ENCODE peak calls at places on chromosomes 13 and 19, in six cellular contexts. C is lung, I is AG09309, R is suprapubic skin, J is body of pancreas, Y is esophagus muscularis mucosa. F is an unnamed sample.
A peak's percentile ranks its signal among the peaks of the same experiment; 100 is the strongest.

GRCh38 chr13:25980255-25980654 is 71.6 kb downstream of the SHISA2 start:
- DNase-seq in C (no peak), I (no peak), R (no peak), J (no peak), Y (no peak), F (no peak)

GRCh38 chr19:47589824-47590223 is 16.9 kb upstream of the ZNF541 start:
- DNase-seq in C (no peak), I (no peak), R (no peak), J (no peak), Y (no peak), F (no peak)

GRCh38 chr19:19405919-19406877 is 723 bp downstream of the GATAD2A start:
- DNase-seq in C (peak; percentile 38), I (no peak), R (no peak), J (peak; percentile 64), Y (no peak), F (no peak)

GRCh38 chr13:108734676-108735075 is 105.3 kb downstream of the MYO16 start:
- DNase-seq in C (no peak), I (no peak), R (no peak), J (no peak), Y (no peak), F (no peak)

GRCh38 chr13:51731759-51732158 is 72.2 kb downstream of the DHRS12 start:
- DNase-seq in C (no peak), I (peak; percentile 52), R (no peak), J (no peak), Y (no peak), F (no peak)

GRCh38 chr13:19978830-19979437 is 20.4 kb downstream of the ZMYM2 start:
- DNase-seq in C (no peak), I (no peak), R (no peak), J (no peak), Y (no peak), F (no peak)

GRCh38 chr13:80379245-80379644 is 38.3 kb upstream of the SPRY2 start:
- DNase-seq in C (no peak), I (no peak), R (no peak), J (no peak), Y (no peak), F (no peak)

GRCh38 chr13:60584976-60585375 is 188.0 kb downstream of the TDRD3 start:
- DNase-seq in C (no peak), I (no peak), R (no peak), J (no peak), Y (no peak), F (no peak)

GRCh38 chr13:60448907-60449510 is 52.0 kb downstream of the TDRD3 start:
- DNase-seq in C (no peak), I (peak; percentile 29), R (no peak), J (no peak), Y (no peak), F (no peak)

GRCh38 chr13:96338030-96338429 is 248.1 kb downstream of the HS6ST3 start:
- DNase-seq in C (no peak), I (no peak), R (no peak), J (no peak), Y (no peak), F (no peak)

GRCh38 chr19:3606174-3606689 is 443 bp downstream of the TBXA2R start:
- DNase-seq in C (no peak), I (no peak), R (peak; percentile 72), J (peak; percentile 53), Y (no peak), F (no peak)

GRCh38 chr19:40612831-40613668 is 11.9 kb downstream of the LTBP4 start:
- DNase-seq in C (peak; percentile 78), I (no peak), R (peak; percentile 89), J (no peak), Y (no peak), F (peak; percentile 93)

GRCh38 chr19:41249707-41250423 is 14.3 kb upstream of the HNRNPUL1 start:
- DNase-seq in C (no peak), I (no peak), R (no peak), J (no peak), Y (no peak), F (peak; percentile 50)

GRCh38 chr19:17993076-17993813 is 14.7 kb upstream of the ARRDC2 start:
- DNase-seq in C (no peak), I (no peak), R (no peak), J (no peak), Y (no peak), F (no peak)

GRCh38 chr13:75161804-75162203 is 320.2 kb downstream of the TBC1D4 start:
- DNase-seq in C (no peak), I (no peak), R (no peak), J (no peak), Y (no peak), F (no peak)

GRCh38 chr13:104635879-104636278 is 1569.7 kb upstream of the SLC10A2 start:
- DNase-seq in C (no peak), I (no peak), R (no peak), J (no peak), Y (no peak), F (no peak)
- H3K4me3 ChIP-seq in C (no peak overlapping the region), I (no peak overlapping the region), R (no peak overlapping the region), J (no peak overlapping the region), Y (no peak overlapping the region), F (no peak overlapping the region)

DNA sequence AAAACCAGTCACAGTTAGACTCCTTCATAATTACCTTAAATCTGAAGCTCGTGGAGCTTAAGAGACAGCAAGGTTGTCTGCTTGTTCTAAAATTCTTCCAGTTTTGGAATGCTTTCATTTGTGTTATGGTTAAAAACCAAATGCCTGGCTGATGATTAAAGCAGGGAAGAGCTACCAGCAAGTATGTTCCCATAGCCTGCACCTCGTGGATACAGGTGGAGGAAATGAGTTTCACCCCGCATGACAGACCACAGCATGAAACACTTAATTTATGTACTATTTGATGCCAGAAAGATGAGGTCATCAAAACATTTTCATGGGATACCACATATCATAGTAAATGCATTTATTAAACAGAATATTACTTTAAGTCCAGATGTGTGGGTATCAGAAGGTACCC is 416 bp upstream of the DOCK9 start:
- DNase-seq in C (no peak), I (no peak), R (no peak), J (no peak), Y (no peak), F (no peak)
- H3K4me3 ChIP-seq in C (no peak overlapping the region), I (peak overlapping the region; percentile 42), R (peak overlapping the region; percentile 49), J (no peak overlapping the region), Y (peak overlapping the region; percentile 48), F (no peak overlapping the region)

GRCh38 chr13:98975822-98976261 is 2.0 kb downstream of the DOCK9 start:
- DNase-seq in C (no peak), I (no peak), R (no peak), J (no peak), Y (no peak), F (no peak)
- H3K4me3 ChIP-seq in C (peak overlapping the region; percentile 43), I (no peak overlapping the region), R (peak overlapping the region; percentile 49), J (no peak overlapping the region), Y (peak overlapping the region; percentile 48), F (no peak overlapping the region)

GRCh38 chr13:41465965-41466364 is 8.6 kb downstream of the RGCC start:
- DNase-seq in C (no peak), I (no peak), R (no peak), J (no peak), Y (no peak), F (no peak)
- H3K4me3 ChIP-seq in C (no peak overlapping the region), I (no peak overlapping the region), R (no peak overlapping the region), J (no peak overlapping the region), Y (no peak overlapping the region), F (no peak overlapping the region)

GRCh38 chr19:46487802-46488445 is 7.7 kb downstream of the PNMA8B start:
- DNase-seq in C (peak; percentile 75), I (no peak), R (peak; percentile 92), J (peak; percentile 84), Y (peak; percentile 96), F (peak; percentile 62)
- H3K4me3 ChIP-seq in C (no peak overlapping the region), I (peak overlapping the region; percentile 2), R (peak overlapping the region; percentile 41), J (no peak overlapping the region), Y (peak overlapping the region; percentile 42), F (no peak overlapping the region)

GRCh38 chr13:41006296-41006695 is 12.8 kb downstream of the ELF1 start:
- DNase-seq in C (no peak), I (no peak), R (no peak), J (no peak), Y (no peak), F (no peak)
- H3K4me3 ChIP-seq in C (no peak overlapping the region), I (no peak overlapping the region), R (no peak overlapping the region), J (no peak overlapping the region), Y (no peak overlapping the region), F (no peak overlapping the region)

GRCh38 chr19:35029737-35030256 is 473 bp upstream of the SCN1B start:
- DNase-seq in C (no peak), I (no peak), R (no peak), J (no peak), Y (no peak), F (no peak)
- H3K4me3 ChIP-seq in C (no peak overlapping the region), I (peak overlapping the region; percentile 46), R (peak overlapping the region; percentile 70), J (no peak overlapping the region), Y (peak overlapping the region; percentile 70), F (no peak overlapping the region)

GRCh38 chr13:94371855-94372254 is 107.6 kb downstream of the DCT start:
- DNase-seq in C (no peak), I (no peak), R (no peak), J (no peak), Y (no peak), F (no peak)
- H3K4me3 ChIP-seq in C (no peak overlapping the region), I (no peak overlapping the region), R (no peak overlapping the region), J (no peak overlapping the region), Y (no peak overlapping the region), F (no peak overlapping the region)